ENCODE peak calls at places on chromosomes 12 and 14, in seven cellular contexts. G is dermis microvascular lymphatic vessel endothelial cell, W is glutamatergic neuron, H is Right ventricle myocardium inferior, K is GM03348, L is chondrocyte, A is testis. D is an unnamed sample.

GRCh38 chr12:65603428-65604351 is 220.6 kb upstream of the HMGA2 start:
- DNase-seq in G (peak), W (no peak), H (no peak), K (peak), L (no peak), A (peak), D (peak)

GRCh38 chr14:65103150-65103760 is 938 bp upstream of the MAX start:
- DNase-seq in G (no peak), W (peak), H (no peak), K (peak), L (no peak), A (no peak), D (peak)

GRCh38 chr14:21264025-21264801 is 5.0 kb downstream of the HNRNPC start:
- DNase-seq in G (no peak), W (no peak), H (no peak), K (peak), L (no peak), A (no peak), D (peak)

GRCh38 chr12:100157427-100157821 is 14.8 kb upstream of the BLTP3B start:
- DNase-seq in G (no peak), W (no peak), H (no peak), K (no peak), L (no peak), A (no peak), D (no peak)

GRCh38 chr12:59733200-59733599 is 137.4 kb downstream of the SLC16A7 start:
- DNase-seq in G (no peak), W (no peak), H (peak), K (no peak), L (no peak), A (no peak), D (no peak)

GRCh38 chr12:47991106-47991550 is 13.1 kb downstream of the COL2A1 start:
- DNase-seq in G (no peak), W (peak), H (no peak), K (no peak), L (peak), A (no peak), D (no peak)

GRCh38 chr12:65522956-65523857 is 244.7 kb downstream of the MSRB3 start:
- DNase-seq in G (no peak), W (no peak), H (no peak), K (no peak), L (no peak), A (no peak), D (no peak)

GRCh38 chr14:99552572-99553216 is 51.3 kb downstream of the CCDC85C start:
- DNase-seq in G (no peak), W (no peak), H (no peak), K (no peak), L (no peak), A (no peak), D (peak)

GRCh38 chr12:132429122-132429931 is 60.6 kb upstream of the FBRSL1 start:
- DNase-seq in G (no peak), W (peak), H (no peak), K (no peak), L (no peak), A (no peak), D (peak)

D was measured in DMS53.